ENCODE peak calls at places on chromosomes 1 and 21, in four cellular contexts. V is kidney, C is AG09309, H is PC-3. L is an unnamed sample.

GRCh38 chr1:178688244-178688643 is 36.8 kb upstream of the RALGPS2 start:
- DNase-seq in C (peak; percentile 23), V (no peak), H (no peak), L (peak; percentile 75)

GRCh38 chr1:20588634-20589225 is at the start of gene CDA:
- DNase-seq in H (peak; percentile 89), C (no peak), V (peak; percentile 80), L (no peak)

GRCh38 chr1:114467491-114467890 is 43.5 kb downstream of the TRIM33 start:
- DNase-seq in V (no peak), C (no peak), H (no peak), L (no peak)

GRCh38 chr1:34780528-34780927 is 486 bp upstream of the GJB3 start:
- DNase-seq in H (peak; percentile 34), C (no peak), V (no peak), L (peak; percentile 40)

GRCh38 chr1:81463889-81464288 is 336.8 kb upstream of the ADGRL2 start:
- DNase-seq in V (no peak), C (no peak), H (no peak), L (no peak)

GRCh38 chr1:155934933-155935590 is 849 bp upstream of the KHDC4 start:
- DNase-seq in V (no peak), C (no peak), H (no peak), L (no peak)

GRCh38 chr1:235075955-235076308 is 52.7 kb downstream of the TOMM20 start:
- DNase-seq in C (no peak), V (peak; percentile 49), H (no peak), L (no peak)

GRCh38 chr1:197486948-197487347 is 218.9 kb downstream of the CRB1 start:
- DNase-seq in V (no peak), H (no peak), C (no peak), L (peak; percentile 30)

GRCh38 chr1:225378880-225379279 is 49.0 kb downstream of the LBR start:
- DNase-seq in H (peak; percentile 15), V (no peak), C (peak; percentile 18), L (peak; percentile 83)

GRCh38 chr1:212260557-212261342 is 24.5 kb upstream of the PPP2R5A start:
- DNase-seq in H (peak; percentile 94), V (no peak), C (no peak), L (peak; percentile 97)

GRCh38 chr1:80054129-80054528 is 1047.6 kb upstream of the ADGRL4 start:
- DNase-seq in V (no peak), H (peak; percentile 98), C (no peak), L (peak; percentile 96)

GRCh38 chr21:35925497-35925896 is 134.8 kb downstream of the SETD4 start:
- DNase-seq in V (peak; percentile 77), C (no peak), H (peak; percentile 34), L (peak; percentile 44)

GRCh38 chr1:41739061-41739955 is 179.4 kb downstream of the HIVEP3 start:
- DNase-seq in H (no peak), C (no peak), V (peak; percentile 93), L (peak; percentile 63)

GRCh38 chr1:102879439-102879993 is 228.8 kb downstream of the COL11A1 start:
- DNase-seq in H (peak; percentile 85), V (no peak), C (peak; percentile 48), L (peak; percentile 55)

GRCh38 chr1:56331207-56331891 is 248.0 kb downstream of the PLPP3 start:
- DNase-seq in C (no peak), H (no peak), V (no peak), L (no peak)

GRCh38 chr1:230270185-230270939 is 155.8 kb downstream of the PGBD5 start:
- DNase-seq in C (no peak), V (no peak), H (no peak), L (no peak)

GRCh38 chr1:102970496-102971078 is 137.7 kb downstream of the COL11A1 start:
- DNase-seq in H (peak; percentile 80), V (no peak), C (peak; percentile 39), L (peak; percentile 68)

GRCh38 chr1:243393093-243393492 is 137.3 kb downstream of the SDCCAG8 start:
- DNase-seq in H (no peak), V (peak; percentile 50), C (no peak), L (no peak)

GRCh38 chr1:154614247-154614646 is 6.3 kb upstream of the ADAR start:
- DNase-seq in V (no peak), C (no peak), H (no peak), L (no peak)
- TF ChIP-seq CTCF in V (no peak), C (no peak), H (peak; percentile 24), L (no peak)

DNA sequence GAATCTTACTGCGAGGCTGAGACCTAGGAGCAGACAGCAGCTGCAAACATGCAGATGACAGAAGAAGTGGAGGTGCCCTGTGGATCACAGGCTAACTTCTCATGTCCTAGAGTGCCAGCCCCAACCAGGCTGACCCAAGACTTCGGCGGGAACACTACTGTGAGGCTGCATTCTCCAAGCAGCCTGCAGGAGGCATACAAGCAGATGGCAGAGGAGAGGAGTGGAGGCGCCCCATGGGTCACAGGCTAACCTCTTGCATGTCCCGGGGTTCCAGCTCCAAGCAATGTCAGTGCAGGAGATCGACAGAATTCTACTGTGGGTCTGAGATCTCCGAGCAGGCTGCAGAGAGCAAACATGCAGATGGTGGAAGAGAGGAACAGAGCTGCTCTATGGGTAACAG is 98.1 kb upstream of the ZNF678 start:
- DNase-seq in V (peak; percentile 39), H (no peak), C (no peak), L (no peak)
- TF ChIP-seq CTCF in V (no peak), H (peak; percentile 49), C (no peak), L (no peak)

GRCh38 chr1:59046730-59047157 is 250.2 kb upstream of the FGGY start:
- DNase-seq in H (no peak), V (no peak), C (no peak), L (no peak)
- TF ChIP-seq CTCF in H (no peak), V (no peak), C (peak; percentile 19), L (no peak)

GRCh38 chr21:36994501-36995189 is 11.9 kb upstream of the RIPPLY3 start:
- DNase-seq in V (peak; percentile 77), H (no peak), C (no peak), L (no peak)

GRCh38 chr21:37005548-37006242 is 807 bp upstream of the RIPPLY3 start:
- DNase-seq in C (no peak), V (no peak), H (no peak), L (no peak)

GRCh38 chr21:37001446-37001845 is 5.1 kb upstream of the RIPPLY3 start:
- DNase-seq in V (no peak), H (no peak), C (no peak), L (no peak)

GRCh38 chr21:36999131-36999898 is 7.2 kb upstream of the RIPPLY3 start:
- DNase-seq in V (no peak), C (no peak), H (no peak), L (no peak)

GRCh38 chr21:37000381-37000780 is 6.1 kb upstream of the RIPPLY3 start:
- DNase-seq in H (peak; percentile 49), V (no peak), C (no peak), L (no peak)
- TF ChIP-seq CTCF in H (peak; percentile 57), V (no peak), C (no peak), L (peak; percentile 6)